ENCODE peak calls at places on chromosome 16, in nine cellular contexts. A is activated naive CD4-positive, alpha-beta T cell; S is stimulated activated CD8-positive, alpha-beta memory T cell treated with anti-CD3 and anti-CD28 coated beads, Interleukin-7, amount 100 ng/mL, for 4 hours; K is 8988T; Y is NCI-H1930; X is ELR; N is glutamatergic neuron; U is activated T-helper 2 cell treated with anti-CD3 and anti-CD28 coated beads, Interferon-gamma antibody, Interleukin-2, Interleukin-4, amounts not matched to agents 10 μg/mL and 5 μg/mL and 100 μg/mL, durations not matched to agents 14 hours and 24 hours and 36 hours; D is A549. E is an unnamed sample.
A peak's percentile ranks its signal among the peaks of the same experiment; 100 is the strongest.

GRCh38 chr16:67760206-67760605 is 41.1 kb upstream of the GFOD2 start:
- DNase-seq in A (no peak), S (no peak), K (no peak), Y (no peak), X (no peak), N (no peak), U (no peak), D (no peak), E (no peak)

GRCh38 chr16:86214326-86215232 is 295.7 kb upstream of the FOXF1 start:
- DNase-seq in A (no peak), S (no peak), K (no peak), Y (no peak), X (no peak), N (no peak), U (no peak), D (no peak), E (no peak)

GRCh38 chr16:15701975-15702970 is 52.2 kb downstream of the NDE1 start:
- DNase-seq in A (no peak), S (no peak), K (no peak), Y (no peak), X (peak; percentile 34), N (no peak), U (no peak), D (no peak), E (no peak)

GRCh38 chr16:80824623-80825364 is 20.4 kb upstream of the CDYL2 start:
- DNase-seq in A (no peak), S (no peak), K (peak; percentile 27), Y (no peak), X (peak; percentile 70), N (peak; percentile 22), U (no peak), D (peak; percentile 36), E (peak; percentile 30)

GRCh38 chr16:17801024-17801423 is 330.3 kb upstream of the XYLT1 start:
- DNase-seq in A (no peak), S (no peak), K (no peak), Y (no peak), X (peak; percentile 17), N (no peak), U (no peak), D (no peak), E (no peak)

GRCh38 chr16:78684655-78685400 is 585.4 kb downstream of the WWOX start:
- DNase-seq in A (no peak), S (no peak), K (no peak), Y (no peak), X (no peak), N (no peak), U (no peak), D (no peak), E (no peak)

GRCh38 chr16:77183137-77183536 is 7.9 kb upstream of the MON1B start:
- DNase-seq in A (no peak), S (no peak), K (no peak), Y (no peak), X (peak; percentile 9), N (no peak), U (no peak), D (no peak), E (no peak)

GRCh38 chr16:30567991-30568638 is 3.4 kb downstream of the ZNF688 start:
- DNase-seq in A (no peak), S (no peak), K (no peak), Y (no peak), X (peak; percentile 79), N (no peak), U (peak; percentile 55), D (peak; percentile 45), E (no peak)

GRCh38 chr16:13269359-13269758 is 368.0 kb downstream of the SHISA9 start:
- DNase-seq in A (no peak), S (no peak), K (no peak), Y (no peak), X (no peak), N (no peak), U (no peak), D (no peak), E (no peak)

GRCh38 chr16:88649195-88649923 is 1.5 kb downstream of the CYBA start:
- DNase-seq in A (no peak), S (no peak), K (peak; percentile 75), Y (no peak), X (no peak), N (peak; percentile 19), U (no peak), D (no peak), E (peak; percentile 84)

GRCh38 chr16:73717266-73718057 is 579.2 kb upstream of the PSMD7 start:
- DNase-seq in A (no peak), S (no peak), K (no peak), Y (no peak), X (no peak), N (no peak), U (no peak), D (no peak), E (no peak)

GRCh38 chr16:11032922-11033291 is 88.5 kb downstream of the CLEC16A start:
- DNase-seq in A (no peak), S (no peak), K (no peak), Y (no peak), X (no peak), N (no peak), U (no peak), D (no peak), E (no peak)

GRCh38 chr16:25109643-25110042 is 1.9 kb upstream of the LCMT1 start:
- DNase-seq in A (no peak), S (no peak), K (no peak), Y (no peak), X (peak; percentile 98), N (no peak), U (no peak), D (peak; percentile 78), E (no peak)

GRCh38 chr16:4696172-4696904 is 3.0 kb downstream of the NUDT16L1 start:
- DNase-seq in A (no peak), S (no peak), K (peak; percentile 10), Y (no peak), X (no peak), N (no peak), U (no peak), D (no peak), E (no peak)

GRCh38 chr16:88639231-88640038 is 1.1 kb downstream of the IL17C start:
- DNase-seq in A (no peak), S (no peak), K (no peak), Y (no peak), X (no peak), N (no peak), U (no peak), D (no peak), E (no peak)